ENCODE peak calls at places on chromosomes 1 and 21, in six cellular contexts. F is Caco-2; V is HuH-7.5; K is AML-193; L is activated CD4-positive, alpha-beta T cell treated with anti-CD3 and anti-CD28 coated beads, Interleukin-2, amount 10 ng/mL, durations not matched to agents 7 days and 5 days; A is ACHN. Q is an unnamed sample.

GRCh38 chr21:25670726-25671125 is 31.7 kb downstream of the JAM2 start:
- DNase-seq in V (no peak), A (no peak), F (no peak), K (no peak), L (no peak), Q (no peak)

GRCh38 chr1:94092210-94092613 is 28.7 kb downstream of the ABCA4 start:
- DNase-seq in A (no peak), F (no peak), K (peak), V (no peak), L (peak), Q (peak)

GRCh38 chr1:3904843-3905185 is 4.7 kb upstream of the C1orf174 start:
- DNase-seq in L (no peak), A (no peak), F (no peak), K (no peak), V (no peak), Q (no peak)

GRCh38 chr1:112396668-112397025 is 633 bp downstream of the CTTNBP2NL start:
- DNase-seq in F (no peak), K (no peak), A (peak), L (no peak), V (no peak), Q (no peak)

GRCh38 chr1:9848022-9848421 is 24.3 kb upstream of the CLSTN1 start:
- DNase-seq in F (no peak), K (no peak), V (no peak), A (no peak), L (no peak), Q (no peak)

GRCh38 chr1:200034821-200035396 is 7.4 kb downstream of the NR5A2 start:
- DNase-seq in F (no peak), K (no peak), L (no peak), V (no peak), A (no peak), Q (no peak)

GRCh38 chr1:207081106-207081505 is 7.6 kb upstream of the C4BPB start:
- DNase-seq in K (no peak), V (no peak), F (no peak), L (no peak), A (no peak), Q (no peak)

GRCh38 chr1:8409107-8409506 is 91.2 kb downstream of the SLC45A1 start:
- DNase-seq in K (peak), F (no peak), A (peak), L (peak), V (no peak), Q (peak)

GRCh38 chr1:179493323-179493722 is 82.4 kb downstream of the NPHS2 start:
- DNase-seq in A (no peak), F (no peak), K (no peak), L (no peak), V (no peak), Q (no peak)